ENCODE peak calls at places on chromosomes 5 and 9, in seven cellular contexts. T is uterus, L is spleen, G is mammary epithelial cell, K is psoas muscle, C is transverse colon, I is gastrocnemius medialis. M is an unnamed sample. For H3K4me1, the result is how much of the 10 kb centered on the place peaks cover.

GRCh38 chr5:100860407-100860806 is 42.7 kb downstream of the ST8SIA4 start:
- DNase-seq in L (no peak), C (no peak), I (no peak), T (no peak), K (no peak), G (no peak), M (no peak)

GRCh38 chr9:89969156-89969566 is 364.3 kb downstream of the GADD45G start:
- DNase-seq in C (peak), T (no peak), L (no peak), G (peak), I (no peak), K (no peak), M (peak)

GRCh38 chr5:168114444-168115017 is 176.9 kb upstream of the WWC1 start:
- DNase-seq in I (no peak), G (peak), K (no peak), T (no peak), L (no peak), C (peak), M (peak)

GRCh38 chr5:36297653-36298052 is 4.0 kb downstream of the RANBP3L start:
- DNase-seq in K (no peak), G (no peak), T (no peak), I (no peak), L (no peak), C (no peak), M (no peak)

GRCh38 chr5:161372682-161373344 is 173.7 kb downstream of the GABRB2 start:
- DNase-seq in K (no peak), G (no peak), C (no peak), I (no peak), L (no peak), T (no peak), M (peak)

GRCh38 chr9:71506821-71507220 is 261.5 kb downstream of the CEMIP2 start:
- DNase-seq in G (peak), T (no peak), I (peak), C (peak), K (peak), L (no peak), M (peak)

GRCh38 chr9:91750343-91750742 is 199.7 kb downstream of the ROR2 start:
- DNase-seq in C (no peak), K (no peak), T (no peak), L (peak), I (no peak), G (no peak), M (no peak)

GRCh38 chr9:22990349-22990748 is 543.7 kb downstream of the DMRTA1 start:
- DNase-seq in K (no peak), C (no peak), L (no peak), G (no peak), I (no peak), T (no peak), M (no peak)

GRCh38 chr5:131671994-131672655 is 37.1 kb upstream of the RAPGEF6 start:
- DNase-seq in G (no peak), C (no peak), K (no peak), L (no peak), I (peak), T (peak), M (peak)

GRCh38 chr9:96176901-96177718 is 124.9 kb downstream of the HSD17B3 start:
- DNase-seq in G (no peak), T (no peak), C (peak), L (no peak), K (no peak), I (no peak), M (peak)

GRCh38 chr9:105401651-105402050 is 46.2 kb upstream of the FSD1L start:
- DNase-seq in L (no peak), G (no peak), C (no peak), I (no peak), K (no peak), T (no peak), M (no peak)

GRCh38 chr5:75484605-75485004 is 26.8 kb downstream of the CERT1 start:
- DNase-seq in K (no peak), T (no peak), I (no peak), L (no peak), G (no peak), C (no peak), M (no peak)

GRCh38 chr5:57504357-57504756 is 21.7 kb upstream of the ACTBL2 start:
- DNase-seq in C (no peak), I (no peak), K (no peak), G (peak), L (no peak), T (no peak), M (peak)

GRCh38 chr9:136802321-136802720 is 5.4 kb upstream of the RABL6 start:
- DNase-seq in G (no peak), I (no peak), K (no peak), C (no peak), L (no peak), T (no peak), M (no peak)

GRCh38 chr5:175693746-175694145 is 35.9 kb downstream of the HRH2 start:
- DNase-seq in K (no peak), C (no peak), L (peak), T (no peak), I (no peak), G (no peak), M (no peak)

GRCh38 chr9:121319394-121319780 is 50.7 kb downstream of the STOM start:
- DNase-seq in K (no peak), G (no peak), C (no peak), T (peak), I (no peak), L (no peak), M (no peak)

GRCh38 chr5:123429993-123430392 is 6.8 kb upstream of the CEP120 start:
- DNase-seq in G (peak), L (no peak), T (no peak), I (no peak), C (no peak), K (no peak), M (peak)

GRCh38 chr9:38067892-38068615 is 973 bp downstream of the SHB start:
- DNase-seq in G (no peak), I (no peak), L (peak), T (no peak), C (no peak), K (peak), M (peak)

GRCh38 chr5:160173-160510 is 31.2 kb upstream of the LRRC14B start:
- DNase-seq in I (no peak), T (no peak), G (no peak), L (peak), C (no peak), K (no peak), M (no peak)

GRCh38 chr5:138372225-138372624 is 19.7 kb downstream of the KDM3B start:
- DNase-seq in G (no peak), L (no peak), T (no peak), K (no peak), I (no peak), C (no peak), M (no peak)

GRCh38 chr5:173890195-173890951 is 2.2 kb downstream of the CPEB4 start:
- DNase-seq in L (no peak), K (peak), I (peak), G (no peak), T (peak), C (no peak), M (peak)

GRCh38 chr9:127858041-127858512 is 3.6 kb upstream of the ENG start:
- DNase-seq in K (peak), L (no peak), I (no peak), T (peak), G (no peak), C (no peak), M (no peak)

GRCh38 chr9:34463098-34463900 is 4.7 kb downstream of the DNAI1 start:
- DNase-seq in L (no peak), T (peak), C (no peak), K (no peak), I (no peak), G (peak), M (no peak)

GRCh38 chr5:103502651-103503050 is 59.9 kb downstream of the NUDT12 start:
- DNase-seq in I (no peak), L (no peak), G (no peak), C (no peak), K (no peak), T (no peak), M (no peak)

GRCh38 chr9:124291801-124292396 is 34.1 kb downstream of the NEK6 start:
- DNase-seq in K (no peak), G (no peak), L (peak), T (no peak), C (peak), I (no peak), M (no peak)

GRCh38 chr5:35239911-35240610 is 9.8 kb upstream of the PRLR start:
- DNase-seq in L (no peak), G (no peak), K (no peak), T (no peak), C (no peak), I (no peak), M (no peak)

GRCh38 chr5:132492386-132492785 is 1.8 kb upstream of the IRF1 start:
- DNase-seq in L (no peak), I (no peak), K (no peak), C (peak), T (no peak), G (no peak), M (peak)

GRCh38 chr9:68919666-68920065 is 94.2 kb downstream of the PRKACG start:
- DNase-seq in C (no peak), G (no peak), L (no peak), T (no peak), K (no peak), I (no peak), M (no peak)

GRCh38 chr5:97245371-97245770 is 62.3 kb upstream of the RIOK2 start:
- DNase-seq in K (no peak), L (no peak), I (no peak), G (no peak), T (no peak), C (no peak), M (no peak)

GRCh38 chr9:34674440-34674839 is 12.0 kb upstream of the CCL27 start:
- DNase-seq in C (no peak), I (no peak), G (no peak), T (no peak), K (no peak), L (no peak), M (no peak)

GRCh38 chr9:28678097-28678496 is 1104.8 kb upstream of the C9orf72 start:
- DNase-seq in G (peak), C (no peak), K (no peak), L (no peak), I (no peak), T (no peak), M (no peak)
- H3K4me3 ChIP-seq in G (no peak), C (no peak), K (no peak), L (no peak), I (no peak), T (no peak), M (no peak)

GRCh38 chr5:156477196-156477595 is 150.2 kb downstream of the SGCD start:
- DNase-seq in I (no peak), G (no peak), T (no peak), L (no peak), K (no peak), C (no peak), M (no peak)
- H3K4me1 ChIP-seq in I (half or more), G (under half), T (under half), L (under half), K (half or more), C (under half), M (under half)

DNA sequence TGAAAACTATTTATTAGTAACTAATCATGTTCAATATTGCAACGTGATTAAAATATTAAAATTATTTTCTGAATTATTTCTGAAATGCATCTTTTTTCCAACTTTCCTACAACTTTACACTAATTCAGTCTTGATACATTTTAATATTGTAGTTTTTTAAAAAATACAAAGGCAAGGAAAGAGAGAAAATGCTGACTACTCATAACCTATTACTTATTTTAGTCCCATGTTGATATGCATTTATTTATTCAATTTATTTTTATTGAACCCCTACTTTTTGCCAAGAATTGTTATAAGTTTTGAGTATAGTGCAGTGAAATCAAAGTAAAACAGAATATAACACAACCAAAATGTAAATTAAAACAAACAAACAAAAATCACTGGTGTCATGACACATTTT is 978.2 kb downstream of the CDH9 start:
- DNase-seq in K (no peak), C (no peak), L (no peak), G (no peak), T (no peak), I (no peak), M (no peak)
- H3K4me3 ChIP-seq in K (no peak), C (no peak), L (no peak), G (no peak), T (no peak), I (no peak), M (no peak)

GRCh38 chr5:149963722-149964121 is 3.2 kb downstream of the SLC26A2 start:
- DNase-seq in K (no peak), T (no peak), I (no peak), G (no peak), L (no peak), C (peak), M (no peak)
- H3K4me1 ChIP-seq in K (under half), T (under half), I (under half), G (under half), L (under half), C (under half), M (under half)

DNA sequence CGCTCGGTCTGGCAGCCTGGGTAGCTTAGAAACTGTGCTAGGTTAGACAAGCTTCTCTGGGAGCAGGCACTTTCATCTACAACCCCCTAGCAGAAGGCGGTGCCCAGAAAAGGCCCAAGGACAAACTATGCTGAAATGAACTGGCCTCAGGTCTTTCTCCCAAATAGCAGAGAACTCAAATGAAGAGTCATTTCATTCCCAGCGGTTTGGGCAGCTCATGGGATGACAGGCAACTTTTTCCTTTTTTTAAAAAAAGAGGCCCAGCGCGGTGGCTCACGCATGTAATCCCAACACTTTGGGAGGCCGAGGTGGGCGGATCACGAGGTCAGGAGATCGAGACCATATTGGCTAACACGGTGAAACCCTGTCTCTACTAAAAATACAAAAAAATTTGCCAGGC is 2.5 kb downstream of the RAPGEF1 start:
- DNase-seq in I (no peak), T (no peak), G (no peak), C (no peak), K (no peak), L (no peak), M (no peak)
- H3K4me3 ChIP-seq in I (peak), T (no peak), G (no peak), C (no peak), K (peak), L (no peak), M (no peak)